ENCODE peak calls at places on chromosomes 3 and 15, in four cellular contexts. One of them, this sample, is unnamed.
A peak's percentile ranks its signal among the peaks of the same experiment; 100 is the strongest.

GRCh38 chr3:13067778-13068177 is 5.5 kb downstream of the IQSEC1 start:
- DNase-seq in A549: no peak
- DNase-seq in GM12878: no peak
- DNase-seq in K562: no peak
- DNase-seq in this sample: no peak

GRCh38 chr15:95520511-95520910 is 810.0 kb upstream of the NR2F2 start:
- DNase-seq in A549: no peak
- DNase-seq in GM12878: peak; percentile 15
- DNase-seq in K562: no peak
- DNase-seq in this sample: no peak

GRCh38 chr3:185851046-185851445 is 26.2 kb upstream of the IGF2BP2 start:
- DNase-seq in A549: no peak
- DNase-seq in GM12878: no peak
- DNase-seq in K562: no peak
- DNase-seq in this sample: no peak

GRCh38 chr15:72758195-72758594 is 25.4 kb downstream of the ADPGK start:
- DNase-seq in A549: no peak
- DNase-seq in GM12878: no peak
- DNase-seq in K562: no peak
- DNase-seq in this sample: no peak

GRCh38 chr3:117409701-117410459 is 700.3 kb downstream of the TUSC7 start:
- DNase-seq in A549: no peak
- DNase-seq in GM12878: no peak
- DNase-seq in K562: no peak
- DNase-seq in this sample: no peak

GRCh38 chr3:148319161-148319915 is 378.4 kb upstream of the AGTR1 start:
- DNase-seq in A549: no peak
- DNase-seq in GM12878: peak; percentile 89
- DNase-seq in K562: no peak
- DNase-seq in this sample: no peak

GRCh38 chr3:159482241-159483031 is 506.2 kb upstream of the IL12A start:
- DNase-seq in A549: no peak
- DNase-seq in GM12878: no peak
- DNase-seq in K562: no peak
- DNase-seq in this sample: no peak

GRCh38 chr15:76386178-76386577 is 49.6 kb downstream of the ISL2 start:
- DNase-seq in A549: no peak
- DNase-seq in GM12878: no peak
- DNase-seq in K562: no peak
- DNase-seq in this sample: no peak

GRCh38 chr3:33441322-33441976 is 1.2 kb upstream of the UBP1 start:
- DNase-seq in A549: no peak
- DNase-seq in GM12878: no peak
- DNase-seq in K562: no peak
- DNase-seq in this sample: no peak

GRCh38 chr15:79179108-79179561 is 88.6 kb upstream of the RASGRF1 start:
- DNase-seq in A549: peak; percentile 73
- DNase-seq in GM12878: no peak
- DNase-seq in K562: peak; percentile 87
- DNase-seq in this sample: no peak

GRCh38 chr3:55609230-55610100 is 122.4 kb upstream of the WNT5A start:
- DNase-seq in A549: no peak
- DNase-seq in GM12878: no peak
- DNase-seq in K562: peak; percentile 15
- DNase-seq in this sample: no peak

GRCh38 chr3:146156801-146157310 is 4.1 kb downstream of the PLOD2 start:
- DNase-seq in A549: no peak
- DNase-seq in GM12878: no peak
- DNase-seq in K562: no peak
- DNase-seq in this sample: no peak

GRCh38 chr15:42037650-42038049 is 16.8 kb upstream of the PLA2G4E start:
- DNase-seq in A549: no peak
- DNase-seq in GM12878: no peak
- DNase-seq in K562: no peak
- DNase-seq in this sample: no peak

GRCh38 chr15:48883699-48884098 is 5.8 kb downstream of the EID1 start:
- DNase-seq in A549: no peak
- DNase-seq in GM12878: no peak
- DNase-seq in K562: peak; percentile 46
- DNase-seq in this sample: no peak

GRCh38 chr3:54660599-54661210 is 267.2 kb downstream of the LRTM1 start:
- DNase-seq in A549: no peak
- DNase-seq in GM12878: no peak
- DNase-seq in K562: no peak
- DNase-seq in this sample: no peak

GRCh38 chr15:86162172-86162591 is 82.5 kb downstream of the AGBL1 start:
- DNase-seq in A549: no peak
- DNase-seq in GM12878: no peak
- DNase-seq in K562: no peak
- DNase-seq in this sample: no peak

GRCh38 chr3:149273096-149273751 is 51.6 kb upstream of the CP start:
- DNase-seq in A549: peak; percentile 62
- DNase-seq in GM12878: peak; percentile 45
- DNase-seq in K562: peak; percentile 64
- DNase-seq in this sample: peak; percentile 63

GRCh38 chr3:79019137-79019923 is 748.5 kb downstream of the ROBO1 start:
- DNase-seq in A549: peak; percentile 71
- DNase-seq in GM12878: no peak
- DNase-seq in K562: no peak
- DNase-seq in this sample: peak; percentile 89

GRCh38 chr3:50563867-50564266 is 3.7 kb downstream of the C3orf18 start:
- DNase-seq in A549: no peak
- DNase-seq in GM12878: no peak
- DNase-seq in K562: no peak
- DNase-seq in this sample: no peak

GRCh38 chr15:31270767-31271166 is 55.9 kb upstream of the KLF13 start:
- DNase-seq in A549: no peak
- DNase-seq in GM12878: no peak
- DNase-seq in K562: peak; percentile 28
- DNase-seq in this sample: peak; percentile 51

GRCh38 chr15:31273258-31273941 is 53.2 kb upstream of the KLF13 start:
- DNase-seq in A549: no peak
- DNase-seq in GM12878: no peak
- DNase-seq in K562: no peak
- DNase-seq in this sample: peak; percentile 10

GRCh38 chr15:31271224-31271635 is 55.4 kb upstream of the KLF13 start:
- DNase-seq in A549: no peak
- DNase-seq in GM12878: no peak
- DNase-seq in K562: no peak
- DNase-seq in this sample: no peak

GRCh38 chr15:31271706-31272557 is 54.7 kb upstream of the KLF13 start:
- DNase-seq in A549: no peak
- DNase-seq in GM12878: no peak
- DNase-seq in K562: no peak
- DNase-seq in this sample: peak; percentile 12

DNA sequence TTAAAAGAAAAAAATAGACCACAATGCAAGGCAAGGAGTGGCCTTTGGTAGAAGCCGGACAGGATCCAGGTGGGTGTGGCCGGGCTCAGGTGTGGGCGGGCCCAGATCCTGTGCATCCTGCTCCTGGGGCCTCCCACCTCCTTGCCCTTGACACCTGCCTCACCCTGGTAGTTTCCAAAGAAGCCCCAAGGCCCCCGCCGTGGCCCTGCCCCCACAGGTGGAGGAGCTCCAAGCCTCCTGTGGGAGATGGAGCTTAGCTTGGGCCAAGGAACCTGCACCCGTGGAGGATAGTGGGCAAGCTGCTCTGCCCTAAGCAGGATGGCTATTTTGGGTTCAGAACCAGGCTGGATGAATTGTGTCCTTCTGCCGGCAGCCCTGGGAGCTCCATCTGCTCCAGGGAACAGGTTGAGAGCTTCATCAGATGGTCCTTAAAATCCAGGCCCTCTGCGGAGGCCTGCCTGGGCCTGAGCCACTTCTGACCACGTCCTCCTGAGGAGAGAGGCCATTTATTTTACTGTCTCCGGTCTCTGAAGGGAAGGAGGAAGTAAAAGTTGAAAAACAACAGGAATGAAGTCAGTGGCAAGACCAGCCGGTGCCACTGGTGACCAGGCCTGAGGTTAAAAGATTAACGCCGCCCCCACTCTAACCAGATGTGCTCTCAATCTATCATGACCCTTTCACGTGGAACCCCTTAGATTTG is 53.9 kb upstream of the KLF13 start:
- DNase-seq in A549: no peak
- DNase-seq in GM12878: no peak
- DNase-seq in K562: no peak
- DNase-seq in this sample: peak; percentile 9
- TF ChIP-seq USF2 in A549: no peak
- TF ChIP-seq USF2 in GM12878: no peak
- TF ChIP-seq USF2 in K562: no peak
- TF ChIP-seq USF2 in this sample: no peak

DNA sequence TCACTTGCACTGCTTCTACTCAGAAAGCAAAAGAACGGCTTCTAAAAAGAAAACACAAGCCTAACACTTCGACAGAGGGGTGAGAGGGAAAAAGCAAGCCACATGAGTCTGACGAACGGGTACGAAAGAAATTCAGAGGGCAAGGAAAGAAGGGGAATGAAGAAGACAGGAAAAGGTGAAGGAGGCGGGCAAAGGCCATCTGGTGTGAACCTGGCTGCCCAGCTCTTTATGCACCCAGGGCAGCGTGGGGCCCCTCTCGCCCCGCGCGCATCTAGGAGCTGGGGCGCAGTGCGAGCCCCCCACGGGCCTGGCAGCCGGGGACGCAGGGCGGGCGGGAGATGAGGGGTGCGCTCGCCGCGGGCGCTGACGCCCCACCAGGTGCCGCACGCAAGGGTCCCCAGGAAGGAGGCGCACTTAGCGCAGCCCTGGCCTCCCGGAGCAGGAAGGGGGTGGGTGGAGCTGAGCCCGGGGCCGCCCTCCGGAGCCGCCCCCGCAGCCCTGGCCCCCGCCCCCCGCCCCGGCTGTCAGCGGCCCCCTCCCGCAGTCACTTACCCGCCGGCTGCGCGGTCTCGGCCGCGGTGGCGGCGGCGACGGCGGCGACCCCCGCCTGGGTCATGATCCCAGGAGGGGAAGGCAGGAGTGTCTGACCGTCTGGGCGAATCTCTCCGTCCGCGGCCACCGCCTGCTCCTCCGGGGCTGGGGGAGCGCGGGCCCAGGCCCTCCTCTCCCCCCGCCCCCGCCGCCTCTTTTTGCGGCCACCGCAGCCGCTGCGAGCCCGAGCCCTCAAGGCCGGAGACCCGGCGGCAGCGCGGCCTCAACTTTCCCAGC is at the start of gene USF3:
- DNase-seq in A549: peak; percentile 79
- DNase-seq in GM12878: peak; percentile 30
- DNase-seq in K562: peak; percentile 91
- DNase-seq in this sample: peak; percentile 95
- TF ChIP-seq USF2 in A549: no peak
- TF ChIP-seq USF2 in GM12878: no peak
- TF ChIP-seq USF2 in K562: no peak
- TF ChIP-seq USF2 in this sample: no peak

GRCh38 chr3:72595927-72596610 is 252.2 kb downstream of the SHQ1 start:
- DNase-seq in A549: no peak
- DNase-seq in GM12878: no peak
- DNase-seq in K562: no peak
- DNase-seq in this sample: no peak
- TF ChIP-seq USF2 in A549: no peak
- TF ChIP-seq USF2 in GM12878: no peak
- TF ChIP-seq USF2 in K562: no peak
- TF ChIP-seq USF2 in this sample: no peak

DNA sequence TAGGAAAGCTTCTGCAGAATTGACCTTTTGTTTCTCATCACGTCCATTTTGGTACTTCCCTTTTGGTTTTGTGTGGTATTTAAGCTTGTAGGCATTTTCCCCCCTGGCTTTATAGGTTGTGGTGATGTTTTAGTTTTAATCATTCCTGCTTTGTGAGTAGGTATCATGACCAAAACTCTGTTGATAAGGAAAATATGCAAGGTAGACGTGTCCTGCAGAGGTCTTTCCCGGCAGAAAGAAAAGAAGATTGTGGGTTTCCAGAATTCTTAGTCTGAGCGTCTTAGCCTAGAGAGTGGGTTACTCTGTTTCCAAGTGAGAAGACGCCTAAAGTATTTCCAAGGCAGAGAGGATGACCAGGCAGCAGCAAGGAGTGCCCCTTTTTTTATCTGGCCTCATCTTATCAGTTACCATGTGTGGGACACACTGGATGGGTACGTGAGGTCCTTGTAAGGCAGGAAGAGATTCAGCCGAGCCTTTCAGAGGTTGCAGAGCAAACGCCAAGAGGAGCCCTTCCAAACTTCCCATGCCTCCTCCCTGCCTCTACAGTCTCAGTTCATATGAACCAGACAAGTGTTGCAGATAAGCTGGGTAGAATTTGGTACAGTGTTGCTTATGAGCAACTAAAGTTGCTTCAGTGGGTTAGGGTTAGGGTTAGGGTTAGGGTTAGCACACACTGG is 58.8 kb downstream of the ARNT2 start:
- DNase-seq in A549: no peak
- DNase-seq in GM12878: no peak
- DNase-seq in K562: no peak
- DNase-seq in this sample: no peak
- TF ChIP-seq USF2 in A549: no peak
- TF ChIP-seq USF2 in GM12878: no peak
- TF ChIP-seq USF2 in K562: no peak
- TF ChIP-seq USF2 in this sample: no peak